ENCODE peak calls at places on chromosomes 2 and 18, in four cellular contexts. Y is GM23248, U is OCI-LY7, V is HCT116. Q is an unnamed sample.

GRCh38 chr2:120783371-120783791 is 47.7 kb downstream of the GLI2 start:
- DNase-seq in V (peak; percentile 40), Y (peak; percentile 43), U (no peak), Q (no peak)

GRCh38 chr2:37125404-37125803 is 31.4 kb downstream of the EIF2AK2 start:
- DNase-seq in Y (no peak), U (no peak), V (no peak), Q (no peak)

GRCh38 chr2:67694464-67694863 is 297.3 kb downstream of the ETAA1 start:
- DNase-seq in U (peak; percentile 57), Y (no peak), V (no peak), Q (peak; percentile 53)

GRCh38 chr2:157890960-157891629 is 15.0 kb upstream of the ACVR1 start:
- DNase-seq in Y (peak; percentile 12), V (no peak), U (no peak), Q (no peak)

GRCh38 chr18:75209952-75210261 is 690 bp upstream of the TSHZ1 start:
- DNase-seq in Y (peak; percentile 59), U (peak; percentile 22), V (no peak), Q (no peak)

GRCh38 chr2:197229509-197230458 is 80.8 kb downstream of the ANKRD44 start:
- DNase-seq in Y (peak; percentile 80), V (no peak), U (no peak), Q (no peak)

GRCh38 chr2:187383043-187383800 is 64.8 kb downstream of the CALCRL start:
- DNase-seq in U (no peak), Y (no peak), V (no peak), Q (no peak)

GRCh38 chr18:26637324-26637723 is 89.0 kb upstream of the KCTD1 start:
- DNase-seq in V (no peak), Y (no peak), U (no peak), Q (no peak)

GRCh38 chr18:54684786-54685185 is 93.7 kb downstream of the DYNAP start:
- DNase-seq in Y (no peak), V (no peak), U (no peak), Q (no peak)

GRCh38 chr2:237485304-237485703 is 1.7 kb upstream of the MLPH start:
- DNase-seq in V (no peak), U (no peak), Y (peak; percentile 27), Q (no peak)

GRCh38 chr2:176035013-176035691 is 33.1 kb upstream of the LNPK start:
- DNase-seq in U (no peak), Y (no peak), V (no peak), Q (no peak)

GRCh38 chr2:206614825-206615224 is 27.5 kb upstream of the FAM237A start:
- DNase-seq in Y (no peak), V (no peak), U (no peak), Q (no peak)

GRCh38 chr2:186780701-186781316 is 68.2 kb downstream of the ZSWIM2 start:
- DNase-seq in Y (peak; percentile 2), U (no peak), V (peak; percentile 48), Q (peak; percentile 11)

GRCh38 chr2:75604479-75604878 is 42.1 kb upstream of the MRPL19 start:
- DNase-seq in Y (peak; percentile 78), U (peak; percentile 5), V (no peak), Q (no peak)

GRCh38 chr18:74114206-74114605 is 33.4 kb downstream of the FBXO15 start:
- DNase-seq in U (no peak), Y (no peak), V (no peak), Q (no peak)

GRCh38 chr2:54683596-54683995 is 39.9 kb upstream of the EML6 start:
- DNase-seq in U (no peak), Y (no peak), V (no peak), Q (no peak)

GRCh38 chr2:3214827-3215404 is 162.7 kb downstream of the EIPR1 start:
- DNase-seq in Y (no peak), V (no peak), U (no peak), Q (no peak)

GRCh38 chr2:237877576-237878307 is 18.3 kb downstream of the RAMP1 start:
- DNase-seq in U (no peak), Y (no peak), V (no peak), Q (no peak)

GRCh38 chr18:59846814-59847490 is 52.8 kb upstream of the PMAIP1 start:
- DNase-seq in U (no peak), V (no peak), Y (peak; percentile 49), Q (peak; percentile 51)

GRCh38 chr18:63683152-63683551 is 19.6 kb upstream of the SERPINB11 start:
- DNase-seq in U (no peak), Y (peak; percentile 97), V (no peak), Q (no peak)

GRCh38 chr2:240815761-240816583 is 4.0 kb downstream of the KIF1A start:
- DNase-seq in U (no peak), V (no peak), Y (no peak), Q (no peak)

GRCh38 chr2:42614838-42615237 is 46.4 kb downstream of the MTA3 start:
- DNase-seq in U (no peak), V (no peak), Y (no peak), Q (no peak)
- TF ChIP-seq EZH2phosphoT487 in U (no peak), V (no peak), Y (no peak), Q (no peak)

DNA sequence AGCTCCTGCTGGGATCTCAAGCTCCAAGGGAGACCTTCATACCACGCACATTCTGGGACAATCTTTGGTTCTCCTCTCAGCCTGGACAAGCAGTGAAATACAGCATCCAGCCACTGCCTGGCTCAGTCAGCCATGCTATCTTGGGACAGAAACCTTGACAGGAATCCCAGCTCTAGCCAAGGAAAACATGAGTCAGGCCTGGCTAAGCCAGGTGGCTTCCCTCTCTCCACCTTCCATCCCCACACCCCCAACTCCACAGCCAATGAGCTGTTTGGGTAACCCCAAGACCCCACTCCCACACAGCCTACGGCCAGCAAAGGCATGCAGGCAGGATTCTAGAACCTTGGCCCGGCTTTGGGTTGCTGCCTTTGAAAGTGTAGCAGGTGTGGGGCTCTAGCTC is 64.9 kb downstream of the MCFD2 start:
- DNase-seq in Y (peak; percentile 78), U (no peak), V (no peak), Q (no peak)
- H3K4me2 ChIP-seq in Y (no peak overlapping the region), U (no peak overlapping the region), V (peak overlapping the region; percentile 53), Q (no peak overlapping the region)

DNA sequence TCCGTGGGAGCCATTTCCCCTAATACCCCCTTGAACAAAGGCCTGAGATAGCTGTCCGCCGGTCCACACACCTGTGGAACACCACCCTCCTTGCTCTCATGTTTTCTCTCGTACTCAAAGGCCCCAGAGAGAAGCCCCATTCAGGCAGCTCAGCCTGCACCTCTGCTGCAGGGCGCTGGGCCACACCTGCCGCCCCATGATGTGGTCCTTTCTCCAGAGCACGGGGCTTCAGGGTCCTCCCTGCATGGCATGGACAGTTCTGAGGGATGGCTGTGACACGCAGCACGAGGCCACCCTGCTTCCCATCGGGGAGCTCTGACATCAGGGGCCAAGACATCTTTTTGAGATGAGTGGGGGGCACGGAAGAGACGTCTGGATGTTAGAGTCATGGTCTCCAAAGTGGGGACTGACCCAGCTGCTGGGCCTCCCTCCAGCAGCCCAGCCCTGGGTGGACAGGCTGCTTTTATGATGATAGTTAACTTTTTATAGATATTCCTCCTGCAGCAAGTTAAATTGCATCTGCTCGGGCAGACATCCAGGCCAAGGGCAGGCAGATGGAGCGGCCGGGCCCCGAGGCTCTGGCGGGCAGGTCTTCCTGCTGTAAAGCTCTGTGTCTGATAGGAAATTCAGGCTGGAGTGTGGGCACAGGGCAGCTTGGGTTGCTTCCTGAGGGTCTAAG is 56.7 kb downstream of the SDC1 start:
- DNase-seq in U (no peak), V (no peak), Y (no peak), Q (no peak)
- H4K20me1 ChIP-seq in U (no peaks in the 10 kb centered on the region), V (no peaks in the 10 kb centered on the region), Y (no peaks in the 10 kb centered on the region), Q (no peaks in the 10 kb centered on the region)

GRCh38 chr2:127058656-127059252 is 48.2 kb downstream of the BIN1 start:
- DNase-seq in U (no peak), V (no peak), Y (no peak), Q (no peak)

GRCh38 chr2:127059559-127059958 is 47.4 kb downstream of the BIN1 start:
- DNase-seq in Y (no peak), U (no peak), V (no peak), Q (no peak)

GRCh38 chr2:127063701-127064590 is 43.0 kb downstream of the BIN1 start:
- DNase-seq in U (no peak), V (no peak), Y (no peak), Q (no peak)

GRCh38 chr2:127060264-127060945 is 46.5 kb downstream of the BIN1 start:
- DNase-seq in Y (no peak), U (no peak), V (no peak), Q (no peak)

DNA sequence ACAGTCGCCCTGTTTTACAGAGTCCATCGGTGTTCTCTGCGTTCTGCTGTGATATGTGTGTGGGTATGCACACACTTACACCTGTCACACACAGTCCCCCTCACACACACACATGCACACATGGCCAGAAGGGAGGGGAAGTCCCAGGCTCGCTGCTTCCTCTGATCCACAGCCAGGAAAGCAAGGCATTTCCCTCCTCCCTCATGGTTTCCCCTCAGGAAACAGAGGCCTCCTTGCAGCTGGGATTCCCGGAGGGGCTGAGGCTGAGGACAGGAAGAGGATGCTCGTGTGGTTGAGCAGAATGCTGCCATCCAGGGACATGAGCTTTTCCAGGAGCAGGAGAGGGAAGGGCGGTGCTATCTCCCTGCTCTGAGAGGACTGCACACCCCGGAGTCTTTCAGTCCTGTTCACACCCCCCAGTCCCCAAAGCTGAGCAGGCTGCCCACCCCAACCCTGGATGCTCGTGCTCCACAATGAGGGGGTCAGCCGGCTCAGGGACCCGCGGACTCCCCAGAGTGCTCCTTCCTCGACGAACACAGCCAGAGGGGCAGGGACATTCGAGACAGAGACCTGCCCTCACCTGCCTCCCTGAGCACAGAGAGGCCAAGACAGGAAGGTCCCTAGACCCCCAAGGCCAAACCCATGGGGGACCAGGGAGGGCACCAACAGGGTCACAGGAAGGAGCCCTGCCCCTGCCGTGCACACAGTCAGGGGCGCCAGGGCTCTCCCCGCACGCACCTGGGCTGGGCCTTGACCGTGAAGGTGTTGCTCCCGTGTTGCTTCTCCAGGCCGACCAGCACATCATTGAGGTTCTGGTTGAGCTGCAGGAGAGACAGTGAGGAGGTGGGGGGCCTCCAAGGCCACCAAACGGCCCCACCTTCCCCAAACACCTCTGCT is 45.3 kb downstream of the BIN1 start:
- DNase-seq in U (no peak), V (no peak), Y (no peak), Q (no peak)
- TF ChIP-seq EZH2phosphoT487 in U (no peak), V (no peak), Y (no peak), Q (no peak)